ENCODE peak calls at places on chromosomes 2 and 18, in six cellular contexts. One of them, this sample, is unnamed.

GRCh38 chr18:5693637-5694175 is 149.9 kb upstream of the EPB41L3 start:
- DNase-seq in mesenchymal stem cell: no peak
- DNase-seq in neuronal stem cell: no peak
- DNase-seq in IMR-90: no peak
- DNase-seq in H9: no peak
- DNase-seq in H1: no peak
- DNase-seq in this sample: peak; percentile 18

GRCh38 chr2:200380833-200381542 is 74.5 kb downstream of the SPATS2L start:
- DNase-seq in mesenchymal stem cell: peak; percentile 83
- DNase-seq in neuronal stem cell: no peak
- DNase-seq in IMR-90: peak; percentile 81
- DNase-seq in H9: no peak
- DNase-seq in H1: no peak
- DNase-seq in this sample: no peak

GRCh38 chr2:25161055-25161781 is 7.2 kb downstream of the POMC start:
- DNase-seq in mesenchymal stem cell: no peak
- DNase-seq in neuronal stem cell: no peak
- DNase-seq in IMR-90: peak; percentile 4
- DNase-seq in H9: peak; percentile 79
- DNase-seq in H1: no peak
- DNase-seq in this sample: no peak

GRCh38 chr2:29753676-29754444 is 167.5 kb downstream of the ALK start:
- DNase-seq in mesenchymal stem cell: no peak
- DNase-seq in neuronal stem cell: no peak
- DNase-seq in IMR-90: peak; percentile 63
- DNase-seq in H9: no peak
- DNase-seq in H1: no peak
- DNase-seq in this sample: no peak

GRCh38 chr2:20013061-20013721 is 723 bp upstream of the MATN3 start:
- DNase-seq in mesenchymal stem cell: no peak
- DNase-seq in neuronal stem cell: no peak
- DNase-seq in IMR-90: no peak
- DNase-seq in H9: peak; percentile 33
- DNase-seq in H1: no peak
- DNase-seq in this sample: no peak

GRCh38 chr2:241000831-241001321 is 2.5 kb downstream of the SNED1 start:
- DNase-seq in mesenchymal stem cell: no peak
- DNase-seq in neuronal stem cell: no peak
- DNase-seq in IMR-90: no peak
- DNase-seq in H9: no peak
- DNase-seq in H1: no peak
- DNase-seq in this sample: no peak

GRCh38 chr2:112483047-112483473 is 1.1 kb downstream of the TTL start:
- DNase-seq in mesenchymal stem cell: peak; percentile 74
- DNase-seq in neuronal stem cell: peak; percentile 15
- DNase-seq in IMR-90: peak; percentile 73
- DNase-seq in H9: peak; percentile 32
- DNase-seq in H1: no peak
- DNase-seq in this sample: peak; percentile 42

GRCh38 chr2:236754234-236754924 is 184.8 kb downstream of the ACKR3 start:
- DNase-seq in mesenchymal stem cell: no peak
- DNase-seq in neuronal stem cell: no peak
- DNase-seq in IMR-90: no peak
- DNase-seq in H9: no peak
- DNase-seq in H1: no peak
- DNase-seq in this sample: no peak

GRCh38 chr2:127591221-127591923 is 54.6 kb upstream of the GPR17 start:
- DNase-seq in mesenchymal stem cell: peak; percentile 62
- DNase-seq in neuronal stem cell: peak; percentile 65
- DNase-seq in IMR-90: peak; percentile 51
- DNase-seq in H9: peak; percentile 92
- DNase-seq in H1: peak; percentile 68
- DNase-seq in this sample: peak; percentile 86

GRCh38 chr2:20649586-20650375 is 1.1 kb downstream of the HS1BP3 start:
- DNase-seq in mesenchymal stem cell: no peak
- DNase-seq in neuronal stem cell: no peak
- DNase-seq in IMR-90: no peak
- DNase-seq in H9: no peak
- DNase-seq in H1: no peak
- DNase-seq in this sample: peak; percentile 18

GRCh38 chr2:127623388-127624320 is 22.3 kb upstream of the GPR17 start:
- DNase-seq in mesenchymal stem cell: peak; percentile 37
- DNase-seq in neuronal stem cell: no peak
- DNase-seq in IMR-90: peak; percentile 64
- DNase-seq in H9: peak; percentile 23
- DNase-seq in H1: no peak
- DNase-seq in this sample: no peak

GRCh38 chr2:109516445-109517117 is 97.2 kb downstream of the SEPTIN10 start:
- DNase-seq in mesenchymal stem cell: peak; percentile 68
- DNase-seq in neuronal stem cell: peak; percentile 54
- DNase-seq in IMR-90: peak; percentile 23
- DNase-seq in H9: peak; percentile 90
- DNase-seq in H1: peak; percentile 60
- DNase-seq in this sample: peak; percentile 66

GRCh38 chr18:56083097-56083865 is 495.3 kb upstream of the TCF4 start:
- DNase-seq in mesenchymal stem cell: no peak
- DNase-seq in neuronal stem cell: no peak
- DNase-seq in IMR-90: peak; percentile 92
- DNase-seq in H9: no peak
- DNase-seq in H1: no peak
- DNase-seq in this sample: no peak

GRCh38 chr2:164826293-164827243 is 15.1 kb downstream of the COBLL1 start:
- DNase-seq in mesenchymal stem cell: peak; percentile 25
- DNase-seq in neuronal stem cell: no peak
- DNase-seq in IMR-90: peak; percentile 13
- DNase-seq in H9: no peak
- DNase-seq in H1: no peak
- DNase-seq in this sample: peak; percentile 72

GRCh38 chr18:43751203-43751602 is 473.9 kb upstream of the SYT4 start:
- DNase-seq in mesenchymal stem cell: no peak
- DNase-seq in neuronal stem cell: no peak
- DNase-seq in IMR-90: no peak
- DNase-seq in H9: no peak
- DNase-seq in H1: no peak
- DNase-seq in this sample: peak; percentile 80

GRCh38 chr2:127637725-127638252 is 8.2 kb upstream of the GPR17 start:
- DNase-seq in mesenchymal stem cell: peak; percentile 82
- DNase-seq in neuronal stem cell: no peak
- DNase-seq in IMR-90: peak; percentile 77
- DNase-seq in H9: peak; percentile 82
- DNase-seq in H1: peak; percentile 61
- DNase-seq in this sample: peak; percentile 93

GRCh38 chr2:213119061-213119809 is 32.2 kb downstream of the IKZF2 start:
- DNase-seq in mesenchymal stem cell: no peak
- DNase-seq in neuronal stem cell: no peak
- DNase-seq in IMR-90: peak; percentile 90
- DNase-seq in H9: no peak
- DNase-seq in H1: no peak
- DNase-seq in this sample: no peak

GRCh38 chr2:101776172-101777043 is 78.9 kb downstream of the MAP4K4 start:
- DNase-seq in mesenchymal stem cell: no peak
- DNase-seq in neuronal stem cell: no peak
- DNase-seq in IMR-90: no peak
- DNase-seq in H9: no peak
- DNase-seq in H1: no peak
- DNase-seq in this sample: peak; percentile 40

GRCh38 chr2:225670111-225670974 is 270.8 kb downstream of the NYAP2 start:
- DNase-seq in mesenchymal stem cell: peak; percentile 66
- DNase-seq in neuronal stem cell: no peak
- DNase-seq in IMR-90: peak; percentile 74
- DNase-seq in H9: no peak
- DNase-seq in H1: no peak
- DNase-seq in this sample: peak; percentile 48

GRCh38 chr18:77001979-77002378 is 130.6 kb downstream of the MBP start:
- DNase-seq in mesenchymal stem cell: no peak
- DNase-seq in neuronal stem cell: no peak
- DNase-seq in IMR-90: no peak
- DNase-seq in H9: no peak
- DNase-seq in H1: no peak
- DNase-seq in this sample: no peak

GRCh38 chr18:26057208-26057821 is 33.1 kb downstream of the SS18 start:
- DNase-seq in mesenchymal stem cell: peak; percentile 33
- DNase-seq in neuronal stem cell: peak; percentile 1
- DNase-seq in IMR-90: peak; percentile 65
- DNase-seq in H9: no peak
- DNase-seq in H1: no peak
- DNase-seq in this sample: peak; percentile 86

GRCh38 chr2:10412380-10412779 is 35.7 kb downstream of the ODC1 start:
- DNase-seq in mesenchymal stem cell: peak; percentile 51
- DNase-seq in neuronal stem cell: no peak
- DNase-seq in IMR-90: peak; percentile 52
- DNase-seq in H9: peak; percentile 76
- DNase-seq in H1: no peak
- DNase-seq in this sample: peak; percentile 48

DNA sequence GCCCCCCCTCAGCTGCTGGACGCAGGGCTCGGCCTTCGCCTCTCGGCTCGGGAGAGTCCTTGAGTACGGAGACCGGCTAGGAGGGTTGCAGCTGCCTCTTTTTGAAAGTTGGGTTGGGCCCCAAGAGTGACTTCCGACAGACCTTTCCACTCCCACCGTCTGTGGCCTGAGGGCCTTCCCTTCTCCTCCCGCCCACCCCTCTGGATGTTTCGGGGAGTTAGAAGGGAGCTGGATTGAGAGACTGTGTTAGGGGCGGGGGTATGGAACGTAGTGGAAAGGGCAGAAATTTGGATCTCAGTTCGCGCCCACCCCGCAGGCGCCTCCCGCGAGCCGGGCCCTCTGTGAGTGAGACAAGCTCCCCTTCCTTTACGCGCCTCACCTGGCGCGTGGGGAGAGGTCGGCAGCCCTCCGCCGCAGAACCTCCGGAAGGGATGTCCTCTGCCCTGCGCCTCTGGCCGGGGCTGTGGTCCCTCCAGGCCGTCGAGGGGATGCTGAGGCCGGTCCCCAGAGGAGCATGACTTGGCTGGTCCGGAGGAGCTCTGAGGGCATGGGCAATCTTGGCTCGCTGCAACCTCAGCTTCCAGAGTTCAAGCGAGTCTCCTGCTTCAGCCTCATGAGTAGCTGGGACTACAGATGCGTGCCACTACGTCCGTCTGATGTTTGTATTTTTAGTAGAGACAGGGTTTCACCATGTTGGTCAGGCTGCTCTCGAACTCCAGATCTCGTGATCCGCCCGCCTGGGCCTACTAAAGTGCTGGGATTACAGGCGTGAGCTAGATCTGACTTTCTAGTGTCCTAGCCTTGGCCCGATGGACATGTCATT is 15.9 kb downstream of the C2orf74 start:
- DNase-seq in mesenchymal stem cell: no peak
- DNase-seq in neuronal stem cell: no peak
- DNase-seq in IMR-90: peak; percentile 10
- DNase-seq in H9: peak; percentile 51
- DNase-seq in H1: no peak
- DNase-seq in this sample: peak; percentile 32
- H4K8ac ChIP-seq in mesenchymal stem cell: peak overlapping the region; percentile 97
- H4K8ac ChIP-seq in neuronal stem cell: peak overlapping the region; percentile 26
- H4K8ac ChIP-seq in IMR-90: peak overlapping the region; percentile 76
- H4K8ac ChIP-seq in H9: no peak overlapping the region
- H4K8ac ChIP-seq in H1: peak overlapping the region; percentile 84
- H4K8ac ChIP-seq in this sample: peak overlapping the region; percentile 98

DNA sequence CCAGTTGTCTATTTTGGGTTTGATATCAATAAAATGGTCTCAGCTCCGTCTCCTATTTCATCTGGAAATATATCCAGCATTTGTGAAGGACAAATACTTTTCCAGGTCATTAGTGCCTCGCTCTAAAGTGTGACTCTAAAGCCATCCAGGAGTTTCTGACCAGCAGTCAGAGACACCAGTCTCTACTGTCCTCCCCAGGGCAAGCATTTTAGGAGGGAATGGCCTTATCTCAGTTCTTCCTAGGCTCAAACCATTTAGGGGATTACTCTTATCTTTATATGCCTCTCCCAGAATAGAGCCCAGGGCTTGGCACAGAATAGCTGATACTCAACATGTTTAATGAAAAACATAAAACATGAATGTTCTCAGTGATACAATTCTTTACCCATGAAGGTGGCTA is 187.6 kb downstream of the NAPG start:
- DNase-seq in mesenchymal stem cell: no peak
- DNase-seq in neuronal stem cell: no peak
- DNase-seq in IMR-90: no peak
- DNase-seq in H9: no peak
- DNase-seq in H1: no peak
- DNase-seq in this sample: no peak
- H2AFZ ChIP-seq in mesenchymal stem cell: no peak overlapping the region
- H2AFZ ChIP-seq in neuronal stem cell: no peak overlapping the region
- H2AFZ ChIP-seq in IMR-90: no peak overlapping the region
- H2AFZ ChIP-seq in H9: no peak overlapping the region
- H2AFZ ChIP-seq in H1: no peak overlapping the region
- H2AFZ ChIP-seq in this sample: no peak overlapping the region

DNA sequence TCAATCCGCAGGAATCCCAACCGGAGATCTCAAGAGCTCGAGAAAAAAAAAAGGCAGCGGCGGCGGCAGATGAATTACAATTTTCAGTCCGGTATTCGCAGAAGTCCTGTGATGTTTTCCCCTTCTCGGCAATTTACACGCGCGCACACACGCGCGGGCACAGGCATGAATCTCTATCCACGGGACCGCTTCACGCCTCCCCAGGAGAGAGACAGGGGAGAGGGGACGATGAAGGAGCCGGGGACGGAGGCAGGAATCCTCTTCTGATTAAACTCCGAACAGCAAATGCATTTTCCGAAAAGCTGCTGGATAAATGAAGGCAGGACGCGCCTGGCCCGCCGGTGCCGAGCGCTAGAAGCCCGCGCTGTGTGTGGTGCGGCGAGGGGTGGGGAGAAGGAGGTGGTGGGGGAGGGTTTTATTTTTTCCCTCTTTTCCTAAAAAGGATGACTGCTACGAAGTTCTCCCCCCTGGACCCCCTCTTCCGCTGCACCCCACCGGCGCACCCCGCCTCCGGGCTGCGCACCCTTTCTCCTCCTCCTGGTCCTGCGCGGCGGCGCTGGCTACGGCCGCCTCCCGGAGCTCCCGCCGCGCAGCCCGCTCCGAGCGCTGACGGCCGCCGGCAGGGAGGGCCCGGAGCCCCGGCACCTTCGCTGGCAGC is at the start of gene BCL2:
- DNase-seq in mesenchymal stem cell: peak; percentile 50
- DNase-seq in neuronal stem cell: no peak
- DNase-seq in IMR-90: peak; percentile 24
- DNase-seq in H9: peak; percentile 42
- DNase-seq in H1: no peak
- DNase-seq in this sample: no peak
- H4K8ac ChIP-seq in mesenchymal stem cell: peak within 1 kb of the TSS; percentile 91
- H4K8ac ChIP-seq in neuronal stem cell: peak within 1 kb of the TSS; percentile 53
- H4K8ac ChIP-seq in IMR-90: peak within 1 kb of the TSS; percentile 78
- H4K8ac ChIP-seq in H9: no peak within 1 kb of the TSS
- H4K8ac ChIP-seq in H1: peak within 1 kb of the TSS; percentile 40
- H4K8ac ChIP-seq in this sample: peak within 1 kb of the TSS; percentile 41

GRCh38 chr18:50950626-50951025 is 17.2 kb upstream of the ELAC1 start:
- DNase-seq in mesenchymal stem cell: no peak
- DNase-seq in neuronal stem cell: no peak
- DNase-seq in IMR-90: no peak
- DNase-seq in H9: no peak
- DNase-seq in H1: no peak
- DNase-seq in this sample: peak; percentile 71
- H2AFZ ChIP-seq in mesenchymal stem cell: no peak overlapping the region
- H2AFZ ChIP-seq in neuronal stem cell: no peak overlapping the region
- H2AFZ ChIP-seq in IMR-90: no peak overlapping the region
- H2AFZ ChIP-seq in H9: no peak overlapping the region
- H2AFZ ChIP-seq in H1: no peak overlapping the region
- H2AFZ ChIP-seq in this sample: no peak overlapping the region